ENCODE peak calls at places on chromosomes 3 and 15, in six cellular contexts. T is skeletal muscle cell; R is activated CD4-positive, alpha-beta T cell treated with anti-CD3 and anti-CD28 coated beads, Interleukin-2, amount 10 ng/mL, durations not matched to agents 24 days and 14 days; Y is head of caudate nucleus; Q is iPS-NIHi11; P is right lobe of liver. H is an unnamed sample.

GRCh38 chr3:167110906-167111305 is 269.2 kb downstream of the ZBBX start:
- DNase-seq in T (no peak), R (no peak), Y (peak; percentile 28), Q (peak; percentile 38), P (no peak), H (no peak)

GRCh38 chr15:38699633-38700230 is 135.1 kb upstream of the RASGRP1 start:
- DNase-seq in T (no peak), R (peak; percentile 92), Y (peak; percentile 43), Q (peak; percentile 78), P (peak; percentile 58), H (no peak)

GRCh38 chr15:35713733-35714132 is 167.8 kb upstream of the DPH6 start:
- DNase-seq in T (peak; percentile 52), R (no peak), Y (no peak), Q (no peak), P (no peak), H (no peak)

GRCh38 chr3:98406034-98406433 is 15.6 kb downstream of the OR5K3 start:
- DNase-seq in T (no peak), R (no peak), Y (no peak), Q (no peak), P (no peak), H (no peak)

GRCh38 chr15:25180606-25181289 is 226.0 kb downstream of the SNRPN start:
- DNase-seq in T (no peak), R (no peak), Y (peak; percentile 1), Q (no peak), P (peak; percentile 26), H (no peak)

GRCh38 chr15:92457642-92458041 is 64.0 kb downstream of the ST8SIA2 start:
- DNase-seq in T (no peak), R (no peak), Y (no peak), Q (no peak), P (no peak), H (no peak)

GRCh38 chr15:83292317-83292716 is 7.9 kb upstream of the BNC1 start:
- DNase-seq in T (peak; percentile 47), R (no peak), Y (no peak), Q (no peak), P (no peak), H (no peak)

GRCh38 chr3:120348065-120348980 is 831 bp downstream of the LRRC58 start:
- DNase-seq in T (no peak), R (peak; percentile 88), Y (peak; percentile 39), Q (no peak), P (no peak), H (no peak)

GRCh38 chr3:29642393-29643033 is 361.6 kb downstream of the RBMS3 start:
- DNase-seq in T (peak; percentile 64), R (no peak), Y (peak; percentile 6), Q (no peak), P (no peak), H (peak; percentile 38)

GRCh38 chr3:13839766-13840340 is 40.0 kb downstream of the WNT7A start:
- DNase-seq in T (no peak), R (no peak), Y (no peak), Q (no peak), P (no peak), H (no peak)

GRCh38 chr3:10108091-10108490 is at the start of gene FANCD2OS:
- DNase-seq in T (no peak), R (no peak), Y (no peak), Q (peak; percentile 14), P (no peak), H (no peak)

GRCh38 chr3:139260793-139261736 is 82.8 kb upstream of the MRPS22 start:
- DNase-seq in T (no peak), R (no peak), Y (no peak), Q (no peak), P (no peak), H (no peak)

GRCh38 chr15:81511160-81511559 is 137.1 kb upstream of the TMC3 start:
- DNase-seq in T (no peak), R (no peak), Y (no peak), Q (no peak), P (no peak), H (peak; percentile 49)

GRCh38 chr15:94070341-94071275 is 160.8 kb upstream of the MCTP2 start:
- DNase-seq in T (no peak), R (no peak), Y (no peak), Q (no peak), P (no peak), H (no peak)

GRCh38 chr3:50226888-50227389 is 9.1 kb upstream of the GNAI2 start:
- DNase-seq in T (no peak), R (peak; percentile 83), Y (no peak), Q (no peak), P (no peak), H (no peak)

GRCh38 chr3:1677576-1678164 is 421.0 kb upstream of the CNTN4 start:
- DNase-seq in T (no peak), R (no peak), Y (no peak), Q (no peak), P (no peak), H (no peak)

GRCh38 chr3:97009427-97010019 is 195.1 kb downstream of the EPHA6 start:
- DNase-seq in T (no peak), R (no peak), Y (no peak), Q (no peak), P (no peak), H (no peak)

GRCh38 chr3:194984026-194984425 is 286.9 kb downstream of the XXYLT1 start:
- DNase-seq in T (no peak), R (no peak), Y (no peak), Q (no peak), P (no peak), H (no peak)

GRCh38 chr3:187889601-187890404 is 144.5 kb upstream of the BCL6 start:
- DNase-seq in T (no peak), R (no peak), Y (no peak), Q (no peak), P (peak; percentile 83), H (no peak)

GRCh38 chr3:171088984-171089754 is 62.6 kb upstream of the SLC2A2 start:
- DNase-seq in T (peak; percentile 65), R (no peak), Y (no peak), Q (no peak), P (peak; percentile 52), H (peak; percentile 68)

GRCh38 chr3:155647196-155647595 is 97.7 kb downstream of the PLCH1 start:
- DNase-seq in T (no peak), R (no peak), Y (no peak), Q (no peak), P (no peak), H (no peak)

GRCh38 chr15:29937956-29938355 is 115.7 kb upstream of the TJP1 start:
- DNase-seq in T (peak; percentile 58), R (no peak), Y (no peak), Q (no peak), P (no peak), H (peak; percentile 52)

H was measured in AG04449.